ENCODE peak calls at places on chromosomes 13 and 19, in ten cellular contexts. E is activated CD4-positive, CD25-positive, alpha-beta regulatory T cell treated with anti-CD3 and anti-CD28 coated beads, Interleukin-2, amount 50 U/mL, for 16 hours; D is HTR-8/SVneo; H is K562; S is HuH-7; A is AML-193; V is astrocyte of the cerebellum; U is naive B cell; P is CD8-positive, alpha-beta memory T cell; N is activated T-cell treated with anti-CD3 and anti-CD28 coated beads, Interleukin-2, amount 50 U/mL, for 48 hours. O is an unnamed sample.

GRCh38 chr13:103140001-103140671 is 73.9 kb upstream of the SLC10A2 start:
- DNase-seq in E (no peak), D (peak), H (peak), S (peak), A (peak), V (no peak), U (peak), P (no peak), N (no peak), O (peak)

GRCh38 chr19:49064029-49064629 is 489 bp downstream of the NTF4 start:
- DNase-seq in E (no peak), D (no peak), H (no peak), S (no peak), A (no peak), V (no peak), U (no peak), P (no peak), N (no peak), O (no peak)

GRCh38 chr13:47188802-47189201 is 291.9 kb upstream of the HTR2A start:
- DNase-seq in E (no peak), D (no peak), H (peak), S (no peak), A (peak), V (no peak), U (no peak), P (no peak), N (no peak), O (no peak)

GRCh38 chr19:5968431-5969373 is 9.2 kb downstream of the RANBP3 start:
- DNase-seq in E (no peak), D (no peak), H (peak), S (no peak), A (no peak), V (no peak), U (no peak), P (no peak), N (no peak), O (peak)

GRCh38 chr13:114258589-114258988 is 22.8 kb upstream of the UPF3A start:
- DNase-seq in E (no peak), D (no peak), H (no peak), S (no peak), A (no peak), V (no peak), U (no peak), P (no peak), N (no peak), O (no peak)

GRCh38 chr13:109787135-109787954 is 962 bp upstream of the IRS2 start:
- DNase-seq in E (no peak), D (no peak), H (peak), S (no peak), A (no peak), V (no peak), U (no peak), P (peak), N (peak), O (peak)

GRCh38 chr19:47315125-47315821 is 5.6 kb downstream of the C5AR1 start:
- DNase-seq in E (no peak), D (peak), H (peak), S (peak), A (peak), V (peak), U (no peak), P (no peak), N (peak), O (no peak)

GRCh38 chr19:37537391-37537947 is 30.7 kb downstream of the ZNF793 start:
- DNase-seq in E (no peak), D (no peak), H (no peak), S (no peak), A (no peak), V (no peak), U (no peak), P (no peak), N (no peak), O (no peak)

GRCh38 chr13:98575009-98575866 is 1.7 kb downstream of the STK24 start:
- DNase-seq in E (no peak), D (no peak), H (no peak), S (no peak), A (no peak), V (no peak), U (no peak), P (no peak), N (no peak), O (no peak)

GRCh38 chr19:54586397-54586796 is 7.0 kb upstream of the LILRA1 start:
- DNase-seq in E (no peak), D (no peak), H (no peak), S (no peak), A (no peak), V (no peak), U (no peak), P (no peak), N (no peak), O (no peak)

GRCh38 chr19:48169585-48169973 is 565 bp downstream of the LIG1 start:
- DNase-seq in E (peak), D (peak), H (peak), S (peak), A (peak), V (no peak), U (peak), P (peak), N (peak), O (peak)

GRCh38 chr13:99980201-99981114 is 1.1 kb upstream of the ZIC2 start:
- DNase-seq in E (no peak), D (peak), H (peak), S (no peak), A (no peak), V (no peak), U (no peak), P (peak), N (peak), O (peak)

GRCh38 chr13:33034061-33034460 is 17.8 kb downstream of the KL start:
- DNase-seq in E (no peak), D (no peak), H (no peak), S (no peak), A (no peak), V (no peak), U (no peak), P (no peak), N (no peak), O (no peak)

GRCh38 chr19:47729799-47730520 is 15.4 kb upstream of the NOP53 start:
- DNase-seq in E (no peak), D (no peak), H (peak), S (peak), A (no peak), V (no peak), U (no peak), P (no peak), N (peak), O (peak)

GRCh38 chr13:74200081-74200480 is 65.9 kb upstream of the KLF12 start:
- DNase-seq in E (no peak), D (no peak), H (no peak), S (no peak), A (no peak), V (no peak), U (no peak), P (no peak), N (no peak), O (no peak)

GRCh38 chr19:32039446-32039845 is 306.0 kb upstream of the ZNF507 start:
- DNase-seq in E (no peak), D (no peak), H (no peak), S (no peak), A (no peak), V (no peak), U (no peak), P (no peak), N (no peak), O (no peak)

GRCh38 chr19:31535691-31536460 is 186.6 kb upstream of the TSHZ3 start:
- DNase-seq in E (no peak), D (no peak), H (no peak), S (no peak), A (no peak), V (no peak), U (no peak), P (no peak), N (no peak), O (no peak)

GRCh38 chr13:99287544-99287943 is 19.7 kb downstream of the GPR183 start:
- DNase-seq in E (no peak), D (no peak), H (no peak), S (no peak), A (no peak), V (no peak), U (no peak), P (no peak), N (no peak), O (no peak)

GRCh38 chr13:109700176-109700575 is 86.2 kb downstream of the IRS2 start:
- DNase-seq in E (no peak), D (peak), H (peak), S (no peak), A (peak), V (peak), U (peak), P (no peak), N (no peak), O (peak)

O was measured in endothelial cell.